ENCODE peak calls at places on chromosomes 16 and 17, in eight cellular contexts. W is stimulated activated CD8-positive, alpha-beta memory T cell treated with anti-CD3 and anti-CD28 coated beads, Interleukin-15, amount 100 ng/mL, for 24 hours; C is NB4; B is central memory CD4-positive, alpha-beta T cell; Y is GM12865; S is hypothalamus; V is endothelial cell; L is foreskin fibroblast. X is an unnamed sample.

GRCh38 chr16:84281077-84281476 is 13.6 kb upstream of the WFDC1 start:
- DNase-seq in W (no peak), C (peak), B (no peak), Y (peak), S (no peak), V (no peak), L (no peak), X (no peak)

GRCh38 chr17:8896087-8896486 is 28.6 kb upstream of the PIK3R6 start:
- DNase-seq in W (no peak), C (no peak), B (no peak), Y (no peak), S (no peak), V (no peak), L (no peak), X (no peak)

GRCh38 chr17:30093463-30094147 is 23.0 kb upstream of the NSRP1 start:
- DNase-seq in W (no peak), C (peak), B (peak), Y (peak), S (peak), V (peak), L (peak), X (peak)

GRCh38 chr17:7862692-7863437 is 5.1 kb downstream of the CYB5D1 start:
- DNase-seq in W (no peak), C (peak), B (no peak), Y (no peak), S (no peak), V (peak), L (no peak), X (no peak)

GRCh38 chr16:88534731-88535141 is 35.5 kb upstream of the ZC3H18 start:
- DNase-seq in W (no peak), C (peak), B (no peak), Y (peak), S (no peak), V (no peak), L (peak), X (no peak)

GRCh38 chr16:81843243-81843582 is 64.1 kb downstream of the PLCG2 start:
- DNase-seq in W (no peak), C (no peak), B (no peak), Y (no peak), S (no peak), V (no peak), L (no peak), X (no peak)

GRCh38 chr16:72241930-72242329 is 70.0 kb upstream of the PMFBP1 start:
- DNase-seq in W (no peak), C (peak), B (no peak), Y (peak), S (no peak), V (peak), L (peak), X (peak)

GRCh38 chr16:70663524-70664324 is 17.4 kb downstream of the IL34 start:
- DNase-seq in W (no peak), C (no peak), B (no peak), Y (no peak), S (no peak), V (no peak), L (no peak), X (no peak)